ENCODE peak calls at places on chromosomes 12 and 14, in eight cellular contexts. Z, D, G, L, P, Y, B and T are unnamed samples.
A peak's percentile ranks its signal among the peaks of the same experiment; 100 is the strongest.

GRCh38 chr12:112408621-112409020 is 784 bp downstream of the RPL6 start:
- DNase-seq in Z (no peak), D (no peak), G (peak; percentile 35), L (no peak), P (no peak), Y (no peak), B (no peak), T (no peak)

GRCh38 chr12:59645242-59645641 is 49.4 kb downstream of the SLC16A7 start:
- DNase-seq in Z (no peak), D (no peak), G (no peak), L (no peak), P (no peak), Y (no peak), B (no peak), T (no peak)

GRCh38 chr12:26097046-26097878 is 27.6 kb downstream of the BHLHE41 start:
- DNase-seq in Z (peak; percentile 37), D (peak; percentile 74), G (peak; percentile 86), L (peak; percentile 77), P (peak; percentile 71), Y (peak; percentile 73), B (peak; percentile 64), T (peak; percentile 69)

GRCh38 chr14:101598571-101599233 is 37.4 kb downstream of the DIO3 start:
- DNase-seq in Z (no peak), D (no peak), G (no peak), L (no peak), P (no peak), Y (no peak), B (no peak), T (peak; percentile 41)

GRCh38 chr14:74611672-74612345 is at the start of gene LTBP2:
- DNase-seq in Z (no peak), D (peak; percentile 68), G (peak; percentile 71), L (peak; percentile 38), P (no peak), Y (peak; percentile 50), B (no peak), T (no peak)

GRCh38 chr12:104154286-104154685 is 16.3 kb upstream of the NFYB start:
- DNase-seq in Z (no peak), D (no peak), G (no peak), L (no peak), P (no peak), Y (no peak), B (no peak), T (no peak)

GRCh38 chr12:104790296-104791125 is 167.6 kb downstream of the SLC41A2 start:
- DNase-seq in Z (no peak), D (peak; percentile 18), G (peak; percentile 29), L (peak; percentile 43), P (peak; percentile 76), Y (peak; percentile 67), B (peak; percentile 42), T (peak; percentile 47)

GRCh38 chr12:56645201-56645716 is 525 bp downstream of the ATP5F1B start:
- DNase-seq in Z (no peak), D (no peak), G (peak; percentile 18), L (no peak), P (no peak), Y (peak; percentile 18), B (peak; percentile 40), T (no peak)

GRCh38 chr14:90061849-90062794 is at the start of gene KCNK13:
- DNase-seq in Z (no peak), D (no peak), G (no peak), L (peak; percentile 65), P (peak; percentile 69), Y (peak; percentile 50), B (peak; percentile 40), T (peak; percentile 62)

GRCh38 chr12:56041579-56042429 is at the start of gene RPS26:
- DNase-seq in Z (peak; percentile 99), D (peak; percentile 100), G (peak; percentile 100), L (peak; percentile 86), P (peak; percentile 97), Y (peak; percentile 87), B (peak; percentile 92), T (peak; percentile 96)

DNA sequence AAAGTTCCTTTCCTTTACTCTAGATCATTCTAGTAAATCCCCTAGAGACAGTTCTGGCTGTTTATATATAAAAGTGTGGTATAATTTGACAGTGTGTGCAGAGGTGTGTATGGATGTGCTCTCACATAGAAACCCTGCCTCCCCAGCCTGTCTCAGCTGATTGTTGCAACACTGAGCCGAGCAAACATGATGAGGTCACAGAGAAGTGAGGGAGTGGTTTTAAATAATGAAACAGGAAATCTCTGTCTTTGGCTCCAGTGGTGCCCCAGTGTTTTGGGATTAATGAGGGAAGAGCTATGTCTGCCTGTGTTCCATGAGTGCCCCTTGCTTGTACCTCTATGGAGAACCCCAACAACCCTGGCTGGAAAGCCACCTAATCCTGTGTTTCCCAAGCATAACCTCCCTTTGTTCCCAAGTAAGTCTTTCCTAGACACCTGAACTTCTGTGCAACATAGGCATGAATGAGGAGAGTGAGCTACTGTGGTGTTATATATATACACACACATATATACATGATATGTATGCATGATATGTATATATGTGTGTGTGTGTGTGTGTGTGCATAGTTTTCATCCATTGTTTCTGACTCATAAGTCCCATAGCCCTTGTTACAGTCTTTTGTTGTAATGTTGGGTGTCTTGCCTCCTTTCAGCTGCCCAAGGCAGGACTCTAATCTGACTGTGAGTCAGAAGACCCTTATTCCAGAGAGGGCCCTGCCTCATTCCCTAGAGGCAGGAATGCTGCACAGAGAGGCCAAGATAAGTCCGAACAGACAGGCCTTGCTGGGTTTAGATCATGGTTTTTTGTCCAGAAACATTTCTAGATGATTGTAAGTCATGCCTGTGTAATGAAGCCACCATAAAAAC is 18.0 kb downstream of the TRAF3 start:
- DNase-seq in Z (peak; percentile 70), D (peak; percentile 93), G (peak; percentile 94), L (peak; percentile 48), P (no peak), Y (no peak), B (peak; percentile 58), T (peak; percentile 77)
- TF ChIP-seq CTCF in Z (peak; percentile 68), D (peak; percentile 38), G (peak; percentile 61), L (no peak), P (no peak), Y (no peak), B (no peak), T (no peak)

DNA sequence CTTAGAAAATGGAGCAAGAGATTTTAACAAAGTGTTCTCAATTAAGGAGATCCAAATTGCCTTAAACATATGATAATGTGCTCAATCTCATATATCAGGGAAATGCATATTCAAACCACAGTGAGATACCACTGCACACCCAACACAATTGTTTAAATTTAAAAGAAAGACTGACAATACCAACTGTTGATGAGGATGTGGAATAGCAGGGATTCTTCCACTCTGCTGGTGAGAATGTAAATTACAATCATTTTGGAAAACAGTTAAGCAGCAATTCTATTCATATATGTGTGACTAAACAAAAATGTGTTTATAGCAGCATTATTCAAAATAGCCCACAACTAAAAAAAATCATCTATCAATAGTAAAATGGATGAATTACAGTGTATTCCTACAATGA is 144.2 kb downstream of the KICS2 start:
- DNase-seq in Z (no peak), D (no peak), G (peak; percentile 40), L (no peak), P (no peak), Y (no peak), B (no peak), T (no peak)
- TF ChIP-seq CTCF in Z (peak; percentile 33), D (peak; percentile 52), G (peak; percentile 33), L (no peak), P (no peak), Y (peak; percentile 14), B (peak; percentile 12), T (peak; percentile 39)

GRCh38 chr14:49861923-49862673 is 9.5 kb upstream of the NEMF start:
- DNase-seq in Z (peak; percentile 59), D (peak; percentile 92), G (peak; percentile 96), L (peak; percentile 47), P (peak; percentile 81), Y (peak; percentile 83), B (peak; percentile 77), T (peak; percentile 82)

GRCh38 chr14:49863483-49864262 is 11.1 kb upstream of the NEMF start:
- DNase-seq in Z (no peak), D (peak; percentile 35), G (peak; percentile 22), L (no peak), P (no peak), Y (no peak), B (no peak), T (no peak)

GRCh38 chr14:49858383-49858782 is 5.8 kb upstream of the NEMF start:
- DNase-seq in Z (no peak), D (no peak), G (no peak), L (no peak), P (no peak), Y (no peak), B (no peak), T (no peak)

GRCh38 chr14:49861581-49861922 is 9.0 kb upstream of the NEMF start:
- DNase-seq in Z (peak; percentile 55), D (peak; percentile 91), G (peak; percentile 90), L (peak; percentile 32), P (no peak), Y (peak; percentile 46), B (peak; percentile 54), T (peak; percentile 64)

DNA sequence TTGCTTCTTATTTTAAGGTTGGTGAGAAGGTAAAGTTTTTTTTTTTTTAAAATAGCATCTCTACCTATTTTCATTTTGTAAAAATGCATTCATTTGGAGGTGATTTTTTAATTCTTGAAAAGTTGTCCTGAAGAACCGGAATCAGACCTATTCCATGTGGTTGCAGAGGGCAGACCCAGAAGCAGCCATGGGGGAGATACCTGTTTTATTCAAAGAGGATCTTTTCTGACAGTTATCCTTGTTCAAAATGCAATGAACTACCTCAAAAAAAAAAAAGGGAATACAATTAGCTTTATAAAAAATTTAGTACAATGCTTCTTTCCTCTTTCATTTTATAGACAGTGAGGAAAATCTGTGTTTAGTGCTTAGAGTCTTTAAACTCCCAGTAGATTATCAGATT is 8.4 kb upstream of the NEMF start:
- DNase-seq in Z (no peak), D (no peak), G (no peak), L (no peak), P (no peak), Y (no peak), B (no peak), T (no peak)
- TF ChIP-seq CTCF in Z (no peak), D (no peak), G (no peak), L (no peak), P (no peak), Y (no peak), B (no peak), T (no peak)

GRCh38 chr12:11513288-11513687 is 117.9 kb upstream of the PRB2 start:
- DNase-seq in Z (no peak), D (peak; percentile 3), G (peak; percentile 18), L (no peak), P (no peak), Y (no peak), B (no peak), T (no peak)
- TF ChIP-seq CTCF in Z (peak; percentile 25), D (peak; percentile 16), G (peak; percentile 8), L (no peak), P (no peak), Y (no peak), B (no peak), T (no peak)